ENCODE peak calls at places on chromosomes 3 and 15, in seven cellular contexts. G is NCI-H460; T is activated effector memory CD4-positive, alpha-beta T cell treated with Interleukin-2 at 50 U/mL for 16 hours; A is EL; Y is G401; X is uterus; Q is nephron progenitor cell. L is an unnamed sample.

GRCh38 chr3:116040152-116040551 is 405.1 kb downstream of the LSAMP start:
- DNase-seq in X (no peak), G (no peak), Y (no peak), T (no peak), A (no peak), Q (no peak), L (no peak)

GRCh38 chr15:67187351-67187854 is 67.1 kb downstream of the AAGAB start:
- DNase-seq in T (no peak), Q (no peak), X (no peak), G (no peak), A (no peak), Y (no peak), L (peak)

GRCh38 chr15:32669870-32670623 is 28.5 kb downstream of the SCG5 start:
- DNase-seq in T (no peak), A (peak), X (no peak), Q (no peak), Y (peak), G (no peak), L (peak)

GRCh38 chr3:132730891-132731580 is 8.8 kb upstream of the NPHP3 start:
- DNase-seq in T (no peak), A (peak), X (no peak), Q (no peak), Y (peak), G (peak), L (peak)

GRCh38 chr3:157423337-157423736 is 13.3 kb upstream of the PTX3 start:
- DNase-seq in Y (no peak), G (no peak), Q (no peak), X (no peak), T (no peak), A (peak), L (peak)

GRCh38 chr3:50251220-50251619 is 15.2 kb downstream of the GNAI2 start:
- DNase-seq in Q (no peak), A (peak), G (no peak), T (no peak), Y (peak), X (no peak), L (peak)

GRCh38 chr3:37694236-37694635 is 167.4 kb upstream of the CTDSPL start:
- DNase-seq in T (no peak), X (no peak), Q (no peak), G (no peak), Y (no peak), A (no peak), L (no peak)

GRCh38 chr15:33955945-33956344 is 12.4 kb upstream of the CHRM5 start:
- DNase-seq in G (no peak), Y (no peak), X (no peak), T (no peak), Q (no peak), A (no peak), L (no peak)

GRCh38 chr3:127689266-127689860 is 16.6 kb downstream of the ABTB1 start:
- DNase-seq in Q (peak), A (no peak), T (no peak), X (peak), Y (no peak), G (no peak), L (no peak)

GRCh38 chr15:65306551-65306950 is 2.1 kb downstream of the RNU5B-1 start:
- DNase-seq in T (no peak), Q (no peak), X (no peak), Y (no peak), A (no peak), G (no peak), L (no peak)

GRCh38 chr15:34341922-34342736 is 807 bp downstream of the NOP10 start:
- DNase-seq in T (no peak), Y (no peak), X (no peak), G (no peak), Q (no peak), A (no peak), L (peak)

GRCh38 chr15:66714543-66714981 is 12.5 kb downstream of the SMAD6 start:
- DNase-seq in T (no peak), Q (no peak), G (no peak), A (peak), Y (no peak), X (no peak), L (peak)

GRCh38 chr3:89300519-89300918 is 193.1 kb downstream of the EPHA3 start:
- DNase-seq in T (no peak), G (no peak), Q (no peak), A (no peak), Y (no peak), X (no peak), L (peak)

GRCh38 chr3:139534444-139534812 is 5.1 kb downstream of the RBP1 start:
- DNase-seq in T (no peak), Q (no peak), G (no peak), A (peak), X (peak), Y (peak), L (peak)

GRCh38 chr3:61645148-61645547 is 83.8 kb downstream of the PTPRG start:
- DNase-seq in A (no peak), Q (no peak), Y (no peak), X (no peak), T (no peak), G (no peak), L (no peak)

GRCh38 chr3:15795563-15796308 is 2.0 kb downstream of the ANKRD28 start:
- DNase-seq in G (no peak), Y (peak), A (peak), Q (no peak), T (no peak), X (no peak), L (peak)

GRCh38 chr15:45121706-45122417 is 7.7 kb downstream of the DUOXA2 start:
- DNase-seq in G (no peak), Q (no peak), A (peak), X (no peak), Y (no peak), T (no peak), L (peak)

GRCh38 chr3:67646586-67647234 is 7.7 kb downstream of the SUCLG2 start:
- DNase-seq in G (no peak), T (no peak), Y (no peak), X (no peak), A (peak), Q (no peak), L (no peak)

GRCh38 chr3:133047980-133048379 is 9.8 kb downstream of the TMEM108 start:
- DNase-seq in G (no peak), X (no peak), T (no peak), Y (no peak), Q (no peak), A (no peak), L (no peak)

GRCh38 chr3:33278106-33278672 is 947 bp downstream of the FBXL2 start:
- DNase-seq in Q (no peak), Y (peak), T (no peak), X (no peak), A (peak), G (no peak), L (peak)

GRCh38 chr15:66569461-66570137 is 3.8 kb upstream of the LCTL start:
- DNase-seq in T (no peak), Y (no peak), G (no peak), Q (no peak), A (no peak), X (no peak), L (no peak)

GRCh38 chr15:84616235-84616634 is 15.4 kb downstream of the ZSCAN2 start:
- DNase-seq in Y (no peak), Q (no peak), G (no peak), T (no peak), X (no peak), A (no peak), L (no peak)

GRCh38 chr3:174440741-174441587 is 418.2 kb upstream of the NAALADL2 start:
- DNase-seq in Q (peak), G (peak), T (no peak), Y (peak), X (peak), A (peak), L (peak)

GRCh38 chr3:27533718-27534578 is 49.8 kb upstream of the SLC4A7 start:
- DNase-seq in G (peak), Y (peak), A (peak), Q (no peak), X (peak), T (peak), L (peak)

GRCh38 chr3:186105543-186105942 is 3.3 kb downstream of the ETV5 start:
- DNase-seq in A (no peak), G (no peak), Y (no peak), Q (no peak), T (no peak), X (no peak), L (no peak)

GRCh38 chr3:179853176-179853575 is 183.6 kb downstream of the PEX5L start:
- DNase-seq in Y (no peak), A (peak), Q (no peak), X (no peak), T (no peak), G (no peak), L (peak)

GRCh38 chr3:40615916-40616315 is 91.2 kb downstream of the ZNF621 start:
- DNase-seq in A (no peak), G (no peak), Y (peak), T (no peak), Q (no peak), X (no peak), L (no peak)

GRCh38 chr3:105199217-105199616 is 167.5 kb upstream of the ALCAM start:
- DNase-seq in Q (no peak), G (no peak), X (no peak), Y (no peak), A (no peak), T (no peak), L (no peak)

GRCh38 chr15:81596159-81596865 is 222.3 kb upstream of the TMC3 start:
- DNase-seq in Y (no peak), T (no peak), Q (no peak), A (no peak), G (no peak), X (no peak), L (no peak)

GRCh38 chr3:37291275-37291700 is 116.9 kb upstream of the LRRFIP2 start:
- DNase-seq in Q (no peak), X (no peak), A (peak), T (no peak), G (peak), Y (no peak), L (peak)

GRCh38 chr15:80660114-80660513 is 35.0 kb upstream of the ABHD17C start:
- DNase-seq in A (peak), Y (peak), X (no peak), T (no peak), G (peak), Q (peak), L (peak)

GRCh38 chr3:16770021-16770420 is 114.7 kb upstream of the PLCL2 start:
- DNase-seq in T (no peak), Y (no peak), A (no peak), X (no peak), G (no peak), Q (no peak), L (no peak)

GRCh38 chr3:49471856-49472495 is 1.9 kb downstream of the DAG1 start:
- DNase-seq in G (no peak), X (no peak), A (peak), T (no peak), Q (peak), Y (no peak), L (no peak)

GRCh38 chr3:49333091-49333490 is 6.8 kb downstream of the USP4 start:
- DNase-seq in G (no peak), A (no peak), Y (no peak), X (no peak), T (peak), Q (no peak), L (no peak)